ENCODE peak calls at places on chromosomes 3 and 15, in five cellular contexts. One of them, this sample, is unnamed.

GRCh38 chr3:196774845-196775422 is 35.3 kb downstream of the PAK2 start:
- DNase-seq in SK-N-SH: no peak
- DNase-seq in K562: no peak
- DNase-seq in GM12878: no peak
- DNase-seq in HepG2: no peak
- DNase-seq in this sample: no peak

GRCh38 chr15:74651251-74651741 is 35.7 kb downstream of the CLK3 start:
- DNase-seq in GM12878: no peak
- DNase-seq in SK-N-SH: no peak
- DNase-seq in K562: no peak
- DNase-seq in HepG2: no peak
- DNase-seq in this sample: no peak

GRCh38 chr3:124281453-124282316 is 289.8 kb upstream of the ROPN1 start:
- DNase-seq in K562: peak; percentile 3
- DNase-seq in GM12878: no peak
- DNase-seq in HepG2: peak; percentile 10
- DNase-seq in SK-N-SH: peak; percentile 47
- DNase-seq in this sample: peak; percentile 38

GRCh38 chr3:188361888-188362287 is 207.9 kb downstream of the LPP start:
- DNase-seq in SK-N-SH: no peak
- DNase-seq in HepG2: no peak
- DNase-seq in K562: no peak
- DNase-seq in GM12878: no peak
- DNase-seq in this sample: no peak

GRCh38 chr15:40878785-40879184 is 4.8 kb upstream of the RHOV start:
- DNase-seq in GM12878: no peak
- DNase-seq in HepG2: no peak
- DNase-seq in K562: peak; percentile 53
- DNase-seq in SK-N-SH: no peak
- DNase-seq in this sample: no peak

GRCh38 chr3:141421639-141422319 is 53.5 kb downstream of the ZBTB38 start:
- DNase-seq in GM12878: no peak
- DNase-seq in HepG2: no peak
- DNase-seq in SK-N-SH: no peak
- DNase-seq in K562: no peak
- DNase-seq in this sample: no peak

GRCh38 chr15:70512772-70513362 is 250.5 kb downstream of the UACA start:
- DNase-seq in HepG2: peak; percentile 47
- DNase-seq in GM12878: no peak
- DNase-seq in K562: peak; percentile 75
- DNase-seq in SK-N-SH: peak; percentile 70
- DNase-seq in this sample: peak; percentile 73

GRCh38 chr3:43768594-43768993 is 77.9 kb downstream of the ABHD5 start:
- DNase-seq in HepG2: no peak
- DNase-seq in GM12878: no peak
- DNase-seq in K562: no peak
- DNase-seq in SK-N-SH: no peak
- DNase-seq in this sample: no peak

GRCh38 chr15:48999314-48999713 is 35.6 kb upstream of the SHC4 start:
- DNase-seq in GM12878: no peak
- DNase-seq in K562: no peak
- DNase-seq in HepG2: no peak
- DNase-seq in SK-N-SH: no peak
- DNase-seq in this sample: no peak

GRCh38 chr3:101513419-101513986 is 491 bp upstream of the SENP7 start:
- DNase-seq in K562: no peak
- DNase-seq in HepG2: no peak
- DNase-seq in GM12878: no peak
- DNase-seq in SK-N-SH: no peak
- DNase-seq in this sample: no peak

GRCh38 chr3:33212406-33212805 is 6.2 kb downstream of the SUSD5 start:
- DNase-seq in HepG2: no peak
- DNase-seq in K562: no peak
- DNase-seq in SK-N-SH: no peak
- DNase-seq in GM12878: no peak
- DNase-seq in this sample: no peak

GRCh38 chr3:33215739-33216138 is 2.9 kb downstream of the SUSD5 start:
- DNase-seq in SK-N-SH: no peak
- DNase-seq in GM12878: no peak
- DNase-seq in K562: no peak
- DNase-seq in HepG2: no peak
- DNase-seq in this sample: no peak

GRCh38 chr3:33209357-33209756 is 9.3 kb downstream of the SUSD5 start:
- DNase-seq in K562: no peak
- DNase-seq in SK-N-SH: no peak
- DNase-seq in HepG2: no peak
- DNase-seq in GM12878: no peak
- DNase-seq in this sample: no peak

GRCh38 chr3:33211444-33211843 is 7.2 kb downstream of the SUSD5 start:
- DNase-seq in HepG2: no peak
- DNase-seq in SK-N-SH: no peak
- DNase-seq in K562: no peak
- DNase-seq in GM12878: no peak
- DNase-seq in this sample: no peak
- TF ChIP-seq FOXM1 in HepG2: no peak
- TF ChIP-seq FOXM1 in SK-N-SH: no peak
- TF ChIP-seq FOXM1 in K562: no peak
- TF ChIP-seq FOXM1 in GM12878: no peak
- TF ChIP-seq FOXM1 in this sample: no peak

DNA sequence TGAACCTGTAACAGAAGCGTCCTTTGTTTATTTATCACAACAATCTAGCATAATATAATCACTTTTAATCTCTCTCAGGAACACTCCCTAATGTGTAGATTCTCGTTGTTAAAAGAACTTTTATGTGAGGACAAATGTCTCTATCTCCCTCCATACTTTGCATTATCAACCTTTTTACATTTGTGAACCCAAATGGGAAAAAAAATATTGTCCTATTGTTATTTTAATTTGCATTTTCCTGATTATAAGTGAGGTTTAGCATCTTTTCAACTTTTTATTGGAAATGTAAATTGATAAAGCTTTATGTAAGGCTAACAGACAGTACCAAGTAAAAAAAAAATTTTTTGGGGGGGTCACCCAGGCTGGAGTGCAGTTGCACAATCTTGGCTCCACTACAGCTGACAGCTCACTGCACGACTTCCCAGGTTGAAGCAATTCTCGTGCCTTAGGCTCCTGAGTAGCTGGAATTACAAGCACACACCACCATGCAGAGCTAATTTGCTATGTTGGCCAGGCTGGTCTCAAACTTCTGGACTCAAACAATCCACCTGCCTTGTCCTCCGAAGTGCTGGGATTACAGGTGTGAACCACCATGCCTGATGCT is 33.0 kb upstream of the DENND4A start:
- DNase-seq in K562: no peak
- DNase-seq in SK-N-SH: no peak
- DNase-seq in HepG2: no peak
- DNase-seq in GM12878: no peak
- DNase-seq in this sample: no peak
- TF ChIP-seq FOXM1 in K562: no peak
- TF ChIP-seq FOXM1 in SK-N-SH: no peak
- TF ChIP-seq FOXM1 in HepG2: no peak
- TF ChIP-seq FOXM1 in GM12878: no peak
- TF ChIP-seq FOXM1 in this sample: no peak

DNA sequence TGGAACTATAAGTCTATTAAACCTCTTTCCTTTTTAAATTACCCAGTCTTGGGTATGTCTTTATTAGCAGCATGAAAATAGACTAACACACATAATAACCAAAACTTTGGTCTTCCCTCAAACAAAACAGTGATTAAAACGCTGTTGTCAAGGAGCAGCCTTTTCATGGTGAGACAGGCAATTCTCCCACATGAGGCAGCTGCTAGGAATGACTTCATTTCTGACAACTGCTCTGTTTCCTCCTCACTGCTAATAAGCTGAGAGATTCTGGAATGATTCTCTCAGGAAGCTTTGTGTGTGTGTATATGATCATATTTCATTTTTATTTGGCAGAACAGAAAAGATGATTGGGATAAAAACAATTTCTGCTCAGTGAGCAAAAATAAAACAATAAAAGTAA is 580.6 kb upstream of the ADAMTS9 start:
- DNase-seq in SK-N-SH: no peak
- DNase-seq in K562: no peak
- DNase-seq in HepG2: no peak
- DNase-seq in GM12878: no peak
- DNase-seq in this sample: no peak
- TF ChIP-seq FOXM1 in SK-N-SH: no peak
- TF ChIP-seq FOXM1 in K562: no peak
- TF ChIP-seq FOXM1 in HepG2: no peak
- TF ChIP-seq FOXM1 in GM12878: no peak
- TF ChIP-seq FOXM1 in this sample: no peak

GRCh38 chr3:125414671-125415070 is 39.5 kb upstream of the ZNF148 start:
- DNase-seq in HepG2: no peak
- DNase-seq in K562: no peak
- DNase-seq in SK-N-SH: no peak
- DNase-seq in GM12878: no peak
- DNase-seq in this sample: no peak
- TF ChIP-seq FOXM1 in HepG2: no peak
- TF ChIP-seq FOXM1 in K562: no peak
- TF ChIP-seq FOXM1 in SK-N-SH: no peak
- TF ChIP-seq FOXM1 in GM12878: no peak
- TF ChIP-seq FOXM1 in this sample: no peak

GRCh38 chr3:178059124-178059523 is 477.1 kb upstream of the KCNMB2 start:
- DNase-seq in GM12878: no peak
- DNase-seq in K562: no peak
- DNase-seq in SK-N-SH: no peak
- DNase-seq in HepG2: peak; percentile 18
- DNase-seq in this sample: no peak
- TF ChIP-seq FOXM1 in GM12878: no peak
- TF ChIP-seq FOXM1 in K562: no peak
- TF ChIP-seq FOXM1 in SK-N-SH: no peak
- TF ChIP-seq FOXM1 in HepG2: no peak
- TF ChIP-seq FOXM1 in this sample: no peak